ENCODE peak calls at places on chromosomes 2 and 18, in eight cellular contexts. V is right lobe of liver, R is fibroblast of pulmonary artery, T is GM12865, O is BE2C, Q is kidney epithelial cell, L is prostate gland, P is ovary. I is an unnamed sample.

GRCh38 chr2:227188292-227188691 is 23.9 kb downstream of the COL4A3 start:
- DNase-seq in V (no peak), R (peak; percentile 65), T (peak; percentile 83), O (no peak), Q (no peak), L (no peak), P (no peak), I (no peak)

GRCh38 chr2:168798076-168798887 is 4.2 kb upstream of the NOSTRIN start:
- DNase-seq in V (peak; percentile 34), R (no peak), T (no peak), O (peak; percentile 13), Q (no peak), L (no peak), P (no peak), I (peak; percentile 67)

GRCh38 chr18:63774511-63774910 is 707 bp upstream of the SERPINB7 start:
- DNase-seq in V (no peak), R (no peak), T (no peak), O (no peak), Q (no peak), L (no peak), P (no peak), I (no peak)

GRCh38 chr2:8358179-8358578 is 323.7 kb upstream of the ID2 start:
- DNase-seq in V (no peak), R (no peak), T (peak; percentile 39), O (no peak), Q (no peak), L (no peak), P (no peak), I (no peak)

GRCh38 chr2:242011991-242012764 is 142.6 kb downstream of the RTP5 start:
- DNase-seq in V (no peak), R (no peak), T (no peak), O (no peak), Q (no peak), L (no peak), P (no peak), I (peak; percentile 7)

GRCh38 chr2:64487256-64488049 is 33.5 kb downstream of the LGALSL start:
- DNase-seq in V (no peak), R (no peak), T (no peak), O (no peak), Q (no peak), L (no peak), P (peak; percentile 21), I (no peak)

GRCh38 chr2:162113771-162114168 is 38.3 kb downstream of the GCG start:
- DNase-seq in V (no peak), R (peak; percentile 84), T (no peak), O (no peak), Q (no peak), L (no peak), P (no peak), I (no peak)

GRCh38 chr2:182585430-182585829 is 130.6 kb upstream of the DNAJC10 start:
- DNase-seq in V (no peak), R (no peak), T (no peak), O (no peak), Q (no peak), L (no peak), P (no peak), I (no peak)

GRCh38 chr2:237149425-237149824 is 63.7 kb downstream of the COPS8 start:
- DNase-seq in V (no peak), R (no peak), T (no peak), O (no peak), Q (no peak), L (no peak), P (no peak), I (no peak)

GRCh38 chr2:65055427-65056214 is 595 bp upstream of the CEP68 start:
- DNase-seq in V (no peak), R (no peak), T (peak; percentile 78), O (no peak), Q (no peak), L (peak; percentile 40), P (no peak), I (peak; percentile 77)

GRCh38 chr18:45687617-45688016 is 36.4 kb upstream of the SLC14A1 start:
- DNase-seq in V (no peak), R (no peak), T (peak; percentile 54), O (no peak), Q (no peak), L (no peak), P (no peak), I (no peak)

GRCh38 chr18:10232062-10232461 is 222.4 kb upstream of the APCDD1 start:
- DNase-seq in V (no peak), R (no peak), T (no peak), O (no peak), Q (no peak), L (no peak), P (no peak), I (no peak)

GRCh38 chr18:58305792-58306191 is 261.8 kb downstream of the NEDD4L start:
- DNase-seq in V (no peak), R (no peak), T (no peak), O (no peak), Q (no peak), L (no peak), P (no peak), I (no peak)

GRCh38 chr2:146415291-146415690 is 1429.5 kb upstream of the ACVR2A start:
- DNase-seq in V (no peak), R (no peak), T (no peak), O (no peak), Q (no peak), L (no peak), P (no peak), I (no peak)

GRCh38 chr2:190202604-190203003 is 117.0 kb downstream of the HIBCH start:
- DNase-seq in V (no peak), R (no peak), T (no peak), O (no peak), Q (no peak), L (no peak), P (no peak), I (no peak)

GRCh38 chr18:48345596-48345995 is 63.6 kb downstream of the ZBTB7C start:
- DNase-seq in V (peak; percentile 37), R (peak; percentile 33), T (no peak), O (no peak), Q (no peak), L (no peak), P (no peak), I (peak; percentile 48)

GRCh38 chr2:18117592-18117991 is 239.1 kb downstream of the KCNS3 start:
- DNase-seq in V (no peak), R (peak; percentile 36), T (peak; percentile 47), O (peak; percentile 28), Q (no peak), L (no peak), P (no peak), I (peak; percentile 27)

GRCh38 chr2:205730191-205730590 is 47.9 kb downstream of the NRP2 start:
- DNase-seq in V (no peak), R (no peak), T (no peak), O (peak; percentile 78), Q (no peak), L (no peak), P (peak; percentile 47), I (no peak)

GRCh38 chr2:8877332-8877731 is 39.9 kb upstream of the KIDINS220 start:
- DNase-seq in V (no peak), R (no peak), T (no peak), O (no peak), Q (no peak), L (no peak), P (no peak), I (no peak)

GRCh38 chr2:239693761-239694415 is 293.1 kb upstream of the HDAC4 start:
- DNase-seq in V (no peak), R (no peak), T (no peak), O (no peak), Q (no peak), L (no peak), P (no peak), I (no peak)

GRCh38 chr2:138329167-138329566 is 172.4 kb upstream of the SPOPL start:
- DNase-seq in V (no peak), R (no peak), T (no peak), O (no peak), Q (no peak), L (no peak), P (no peak), I (no peak)
- H3K4me3 ChIP-seq in V (no peak overlapping the region), R (no peak overlapping the region), T (no peak overlapping the region), O (no peak overlapping the region), Q (no peak overlapping the region), L (no peak overlapping the region), P (no peak overlapping the region), I (no peak overlapping the region)

DNA sequence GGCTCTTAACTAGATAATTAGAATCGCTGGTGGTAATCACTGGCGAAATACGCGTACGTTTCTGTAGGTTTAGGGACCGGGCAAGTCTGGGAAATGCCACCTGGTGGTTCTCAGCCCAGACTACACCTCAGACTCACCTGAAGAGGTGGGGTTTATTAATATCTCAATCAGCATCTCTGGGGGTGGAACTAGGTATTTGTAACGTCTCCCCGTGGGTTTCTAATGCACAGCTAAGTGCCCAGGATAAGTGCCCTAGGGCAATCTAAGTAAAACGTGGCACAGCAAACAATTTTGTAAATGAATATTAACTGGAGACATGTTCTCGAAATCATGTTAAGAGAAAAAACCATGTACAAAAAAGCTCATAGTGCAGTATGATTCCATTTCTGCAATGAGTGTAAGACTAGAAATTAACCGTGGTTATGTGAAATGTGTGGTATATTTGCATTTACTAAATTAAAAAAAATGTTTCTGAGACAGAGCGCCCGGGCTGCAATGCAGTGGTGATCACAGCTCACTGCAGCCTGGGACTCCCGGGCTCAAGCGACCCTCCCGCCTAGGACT is 760 bp upstream of the CNOT11 start:
- DNase-seq in V (no peak), R (no peak), T (peak; percentile 33), O (no peak), Q (no peak), L (peak; percentile 69), P (no peak), I (peak; percentile 60)
- TF ChIP-seq CTCF in V (peak; percentile 33), R (no peak), T (peak; percentile 17), O (no peak), Q (peak; percentile 54), L (peak; percentile 61), P (no peak), I (peak; percentile 41)

GRCh38 chr2:218397502-218398436 is 1.9 kb upstream of the CTDSP1 start:
- DNase-seq in V (peak; percentile 90), R (peak; percentile 84), T (peak; percentile 91), O (peak; percentile 69), Q (no peak), L (peak; percentile 60), P (peak; percentile 79), I (peak; percentile 82)
- H3K4me3 ChIP-seq in V (peak overlapping the region; percentile 77), R (peak overlapping the region; percentile 80), T (peak overlapping the region; percentile 91), O (peak overlapping the region; percentile 20), Q (peak overlapping the region; percentile 25), L (peak overlapping the region; percentile 100), P (peak overlapping the region; percentile 99), I (peak overlapping the region; percentile 97)

GRCh38 chr2:132605236-132606180 is 64.5 kb downstream of the LYPD1 start:
- DNase-seq in V (no peak), R (no peak), T (no peak), O (no peak), Q (no peak), L (no peak), P (no peak), I (no peak)

GRCh38 chr2:132606649-132607048 is 63.4 kb downstream of the LYPD1 start:
- DNase-seq in V (no peak), R (no peak), T (no peak), O (no peak), Q (no peak), L (no peak), P (no peak), I (no peak)

GRCh38 chr2:132608222-132608795 is 61.7 kb downstream of the LYPD1 start:
- DNase-seq in V (no peak), R (no peak), T (no peak), O (no peak), Q (no peak), L (no peak), P (no peak), I (no peak)

GRCh38 chr2:132609101-132609890 is 60.7 kb downstream of the LYPD1 start:
- DNase-seq in V (no peak), R (no peak), T (no peak), O (no peak), Q (no peak), L (peak; percentile 19), P (no peak), I (no peak)

GRCh38 chr2:132607407-132607806 is 62.6 kb downstream of the LYPD1 start:
- DNase-seq in V (no peak), R (no peak), T (no peak), O (no peak), Q (no peak), L (no peak), P (no peak), I (no peak)
- TF ChIP-seq CTCF in V (no peak), R (no peak), T (no peak), O (no peak), Q (no peak), L (no peak), P (no peak), I (no peak)

I was measured in transverse colon.